ENCODE peak calls at places on chromosomes 1 and 21, in seven cellular contexts. M is CD8-positive, alpha-beta T cell; L is SK-N-SH; F is tibial artery; Y is fibroblast of the aortic adventitia; I is dorsolateral prefrontal cortex; Z is adrenal gland. G is an unnamed sample.
A peak's percentile ranks its signal among the peaks of the same experiment; 100 is the strongest.

GRCh38 chr1:25817840-25818501 is 1.8 kb upstream of the MTFR1L start:
- DNase-seq in I (no peak), Y (no peak), L (peak; percentile 58), F (no peak), Z (peak; percentile 56), M (no peak), G (no peak)

GRCh38 chr21:44006656-44007055 is 5.5 kb upstream of the TRAPPC10 start:
- DNase-seq in I (no peak), F (no peak), L (no peak), Z (no peak), M (no peak), Y (peak; percentile 90), G (peak; percentile 89)

GRCh38 chr1:93604411-93604810 is 77.2 kb downstream of the BCAR3 start:
- DNase-seq in Z (no peak), Y (no peak), M (no peak), F (no peak), I (no peak), L (no peak), G (no peak)

GRCh38 chr1:155933591-155934096 is 569 bp downstream of the KHDC4 start:
- DNase-seq in Z (peak; percentile 58), F (no peak), L (peak; percentile 42), M (no peak), Y (no peak), I (no peak), G (no peak)

GRCh38 chr1:25700124-25700523 is 83.5 kb downstream of the MAN1C1 start:
- DNase-seq in Y (peak; percentile 90), M (no peak), F (peak; percentile 80), L (no peak), Z (peak; percentile 80), I (no peak), G (peak; percentile 86)

GRCh38 chr1:96346708-96347107 is 374.9 kb upstream of the PTBP2 start:
- DNase-seq in M (no peak), Y (no peak), Z (no peak), F (no peak), L (no peak), I (no peak), G (no peak)

GRCh38 chr1:101309334-101310221 is 72.8 kb downstream of the S1PR1 start:
- DNase-seq in F (peak; percentile 26), I (no peak), M (peak; percentile 71), Y (peak; percentile 67), Z (peak; percentile 80), L (peak; percentile 66), G (peak; percentile 74)

GRCh38 chr1:113949007-113949406 is 19.9 kb downstream of the HIPK1 start:
- DNase-seq in L (peak; percentile 44), I (no peak), Y (peak; percentile 44), Z (no peak), F (peak; percentile 27), M (no peak), G (no peak)

GRCh38 chr1:227131193-227131592 is 187.1 kb downstream of the CDC42BPA start:
- DNase-seq in L (peak; percentile 34), M (no peak), F (no peak), Z (no peak), I (no peak), Y (peak; percentile 68), G (peak; percentile 74)

GRCh38 chr1:245016700-245017099 is 138.1 kb upstream of the KIF26B start:
- DNase-seq in L (no peak), Y (no peak), F (no peak), M (no peak), Z (no peak), I (no peak), G (no peak)

GRCh38 chr1:119249283-119249682 is 108.8 kb upstream of the WARS2 start:
- DNase-seq in M (no peak), L (no peak), Z (no peak), I (no peak), F (no peak), Y (no peak), G (no peak)

GRCh38 chr1:143651350-143651992 is 320.3 kb downstream of the FAM72C start:
- DNase-seq in Y (no peak), M (no peak), Z (no peak), I (no peak), F (no peak), L (no peak), G (no peak)

DNA sequence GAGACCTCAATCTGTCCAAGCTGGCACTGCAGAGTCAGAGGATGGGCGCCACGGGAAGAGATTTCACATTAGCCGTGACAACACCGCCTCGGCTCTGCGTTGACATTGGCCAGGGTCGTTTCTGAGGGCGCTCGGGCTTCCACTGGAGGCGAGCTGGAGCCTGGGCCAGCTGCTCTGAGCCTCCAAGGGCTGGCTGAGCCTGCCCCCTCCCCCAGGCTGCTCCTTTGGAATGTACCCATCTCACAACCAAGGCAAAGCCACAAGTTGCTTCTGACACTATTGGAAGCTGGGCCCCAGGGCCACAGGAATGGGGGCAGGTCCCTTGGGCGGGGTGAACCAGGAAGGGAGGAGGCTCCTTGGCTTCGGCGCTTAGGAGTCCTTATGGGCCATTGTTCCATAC is 12.7 kb downstream of the GPR3 start:
- DNase-seq in Y (peak; percentile 73), I (no peak), Z (no peak), L (no peak), F (no peak), M (no peak), G (peak; percentile 60)
- H3K4me3 ChIP-seq in Y (no peak overlapping the region), I (no peak overlapping the region), Z (no peak overlapping the region), L (no peak overlapping the region), F (no peak overlapping the region), M (no peak overlapping the region), G (no peak overlapping the region)

GRCh38 chr1:203556047-203556851 is 62.3 kb downstream of the OPTC start:
- DNase-seq in Y (peak; percentile 95), Z (peak; percentile 57), M (no peak), L (peak; percentile 75), I (no peak), F (peak; percentile 58), G (peak; percentile 82)
- H3K4me3 ChIP-seq in Y (peak overlapping the region; percentile 42), Z (no peak overlapping the region), M (no peak overlapping the region), L (peak overlapping the region; percentile 7), I (no peak overlapping the region), F (no peak overlapping the region), G (no peak overlapping the region)

DNA sequence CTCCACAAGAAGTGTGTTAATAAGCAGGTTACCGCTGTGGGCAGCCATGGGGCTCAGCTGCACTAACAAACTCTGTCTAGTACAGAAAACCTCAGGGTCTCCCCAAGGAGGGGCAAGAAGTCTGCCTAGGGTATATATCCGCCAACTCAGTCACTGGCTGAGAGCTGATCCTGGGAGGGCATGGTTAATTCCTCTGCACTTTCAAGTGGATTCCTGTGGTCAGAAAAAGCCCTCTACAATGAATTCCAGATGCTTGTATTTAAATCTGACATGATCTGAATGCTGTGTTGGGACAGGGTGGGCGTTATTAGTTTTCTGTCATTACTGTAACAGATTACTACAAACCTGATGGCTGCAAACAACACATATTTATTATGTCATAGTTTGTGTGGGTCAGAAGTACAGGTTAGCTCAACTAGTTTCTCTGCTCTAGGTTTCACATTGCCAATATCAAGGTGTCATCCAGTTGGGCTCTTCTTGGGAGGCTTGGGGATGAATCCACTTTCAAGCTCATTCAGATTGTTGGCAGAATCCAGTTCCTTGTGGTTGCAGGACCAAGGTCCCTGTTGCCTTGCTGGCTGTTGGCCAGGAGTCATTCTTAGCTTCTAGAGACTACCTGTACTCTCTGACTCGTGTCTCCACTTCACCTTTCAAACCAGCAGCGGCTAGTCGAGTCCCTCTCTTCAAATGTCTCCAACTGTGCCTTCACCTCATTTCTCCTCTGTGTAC is 8.0 kb upstream of the SELE start:
- DNase-seq in L (no peak), Y (peak; percentile 75), Z (no peak), I (no peak), M (no peak), F (no peak), G (peak; percentile 61)
- H3K4me3 ChIP-seq in L (peak overlapping the region; percentile 14), Y (no peak overlapping the region), Z (no peak overlapping the region), I (no peak overlapping the region), M (no peak overlapping the region), F (no peak overlapping the region), G (no peak overlapping the region)

DNA sequence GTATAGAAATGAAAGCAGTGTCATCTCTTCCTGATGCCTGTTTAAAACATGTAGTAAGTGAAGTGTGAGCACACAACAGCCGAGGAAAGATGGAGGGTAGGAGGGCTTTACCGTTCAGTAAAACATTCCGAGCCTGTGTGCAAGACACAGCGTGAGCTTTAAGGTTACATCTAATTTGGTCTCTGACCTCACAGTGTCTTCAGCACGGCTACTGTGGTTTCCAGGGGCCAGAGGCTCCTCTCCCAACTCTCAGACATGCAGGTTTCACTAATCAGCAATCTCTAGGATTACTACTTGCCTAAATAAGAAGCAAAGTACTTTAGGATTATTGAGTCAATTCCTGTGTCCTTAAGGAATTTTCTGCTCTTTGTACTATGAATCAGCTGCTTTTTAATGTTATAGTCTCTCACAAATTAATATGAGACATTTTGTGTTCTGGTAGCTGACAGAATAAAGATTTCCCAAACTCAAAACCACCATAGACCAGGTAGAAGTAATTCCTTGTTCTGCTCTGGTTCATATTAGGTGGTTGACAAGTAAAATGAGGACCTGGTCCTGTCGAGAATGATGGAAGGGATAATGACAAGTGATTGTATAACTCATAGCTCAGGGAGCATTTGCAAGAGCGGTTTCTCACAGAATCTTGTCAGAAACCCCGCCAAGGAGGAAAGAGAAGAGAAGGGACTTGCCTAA is 46.2 kb downstream of the SAMD13 start:
- DNase-seq in L (no peak), M (no peak), F (no peak), Y (peak; percentile 4), Z (no peak), I (no peak), G (no peak)
- H3K4me3 ChIP-seq in L (no peak overlapping the region), M (no peak overlapping the region), F (no peak overlapping the region), Y (no peak overlapping the region), Z (no peak overlapping the region), I (no peak overlapping the region), G (no peak overlapping the region)

DNA sequence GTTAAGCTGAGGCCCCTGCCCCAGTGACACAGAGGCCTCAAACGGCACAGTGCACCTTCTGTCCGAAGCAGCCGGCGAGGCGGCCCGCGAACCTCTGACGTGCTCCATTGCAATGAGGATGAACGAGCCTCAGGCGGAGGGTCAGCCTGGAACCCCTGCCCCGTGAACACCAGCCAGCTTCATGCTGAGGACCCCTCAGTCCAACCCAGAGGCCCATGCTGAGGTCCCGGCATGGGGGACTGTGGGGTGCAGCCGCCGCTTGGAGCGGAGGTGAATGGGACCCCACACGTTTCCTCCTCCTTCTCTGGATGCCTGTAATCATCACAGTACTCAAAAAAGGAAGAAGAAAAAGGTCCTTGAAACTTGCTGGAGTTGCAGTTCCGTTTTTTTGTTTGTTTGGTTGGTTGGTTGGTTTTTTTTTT is 62.1 kb downstream of the PRKCZ start:
- DNase-seq in Y (no peak), Z (no peak), L (no peak), F (no peak), I (peak; percentile 42), M (no peak), G (no peak)
- H3K4me3 ChIP-seq in Y (no peak overlapping the region), Z (no peak overlapping the region), L (no peak overlapping the region), F (no peak overlapping the region), I (no peak overlapping the region), M (no peak overlapping the region), G (no peak overlapping the region)

DNA sequence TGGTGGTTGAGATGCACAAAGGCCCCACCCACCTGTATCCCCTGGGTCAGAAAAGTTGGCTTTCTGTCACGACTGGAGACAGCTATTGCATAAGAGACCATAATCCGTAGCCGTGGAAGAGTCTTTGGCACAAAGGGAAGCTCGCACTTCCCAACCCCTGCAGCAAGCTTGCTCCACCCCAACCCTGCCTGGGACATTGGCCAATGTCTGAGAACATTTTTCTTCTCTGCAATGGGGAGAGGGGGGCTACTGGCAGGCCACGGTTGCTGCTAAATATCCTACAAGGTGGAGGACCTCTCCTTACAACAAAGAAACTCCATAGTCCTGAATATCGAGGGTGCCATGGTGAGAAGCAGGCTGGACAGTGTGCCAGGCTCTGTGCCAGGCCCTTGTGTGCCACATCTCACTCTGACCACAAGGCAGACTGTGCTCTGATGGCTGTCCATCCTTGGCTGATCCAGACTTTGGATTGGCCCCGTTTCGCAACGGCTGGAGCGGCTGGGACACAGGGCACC is 104.1 kb downstream of the CSMD2 start:
- DNase-seq in L (no peak), I (no peak), Z (no peak), Y (peak; percentile 87), F (peak; percentile 55), M (no peak), G (peak; percentile 5)
- H3K4me3 ChIP-seq in L (no peak overlapping the region), I (no peak overlapping the region), Z (no peak overlapping the region), Y (no peak overlapping the region), F (no peak overlapping the region), M (no peak overlapping the region), G (no peak overlapping the region)

GRCh38 chr1:32701421-32701911 is 1.1 kb downstream of the SYNC start:
- DNase-seq in F (peak; percentile 27), I (peak; percentile 21), Y (peak; percentile 28), L (no peak), M (no peak), Z (no peak), G (no peak)
- H3K4me3 ChIP-seq in F (peak overlapping the region; percentile 73), I (no peak overlapping the region), Y (peak overlapping the region; percentile 89), L (peak overlapping the region; percentile 81), M (no peak overlapping the region), Z (no peak overlapping the region), G (peak overlapping the region; percentile 70)

G was measured in cardiac fibroblast.